ENCODE peak calls at places on chromosomes 6 and 20, in four cellular contexts. Q, L, I and P are unnamed samples.

GRCh38 chr6:63923139-63923739 is 287.6 kb downstream of the PHF3 start:
- DNase-seq in I (peak), L (peak), Q (no peak), P (no peak)

GRCh38 chr6:105179244-105180065 is at the start of gene POPDC3:
- DNase-seq in Q (peak), I (no peak), L (peak), P (no peak)

GRCh38 chr6:151847064-151847463 is 39.6 kb downstream of the ESR1 start:
- DNase-seq in L (no peak), I (no peak), Q (peak), P (no peak)

GRCh38 chr6:106823732-106824351 is 150.7 kb downstream of the CD24 start:
- DNase-seq in I (no peak), L (no peak), Q (peak), P (peak)

GRCh38 chr20:43914697-43915208 is at the start of gene TOX2:
- DNase-seq in Q (peak), L (peak), I (peak), P (no peak)

GRCh38 chr6:45686841-45687569 is 309.3 kb upstream of the SUPT3H start:
- DNase-seq in L (no peak), Q (no peak), I (no peak), P (no peak)

GRCh38 chr20:32152421-32153155 is 43.1 kb downstream of the TM9SF4 start:
- DNase-seq in L (no peak), I (no peak), Q (no peak), P (no peak)

GRCh38 chr6:73451166-73452106 is 661 bp downstream of the CGAS start:
- DNase-seq in I (no peak), L (peak), Q (peak), P (peak)

GRCh38 chr20:17491041-17491440 is 40.1 kb downstream of the BFSP1 start:
- DNase-seq in L (no peak), I (no peak), Q (no peak), P (no peak)

GRCh38 chr6:25504661-25505060 is 147.4 kb upstream of the SCGN start:
- DNase-seq in I (no peak), Q (no peak), L (no peak), P (no peak)

GRCh38 chr20:24943196-24943595 is 5.9 kb upstream of the CST7 start:
- DNase-seq in Q (no peak), L (no peak), I (no peak), P (no peak)

GRCh38 chr6:148448371-148449010 is 105.9 kb downstream of the SASH1 start:
- DNase-seq in L (no peak), I (no peak), Q (no peak), P (no peak)

GRCh38 chr6:55388161-55388560 is 60.9 kb downstream of the GFRAL start:
- DNase-seq in Q (no peak), L (no peak), I (no peak), P (no peak)

DNA sequence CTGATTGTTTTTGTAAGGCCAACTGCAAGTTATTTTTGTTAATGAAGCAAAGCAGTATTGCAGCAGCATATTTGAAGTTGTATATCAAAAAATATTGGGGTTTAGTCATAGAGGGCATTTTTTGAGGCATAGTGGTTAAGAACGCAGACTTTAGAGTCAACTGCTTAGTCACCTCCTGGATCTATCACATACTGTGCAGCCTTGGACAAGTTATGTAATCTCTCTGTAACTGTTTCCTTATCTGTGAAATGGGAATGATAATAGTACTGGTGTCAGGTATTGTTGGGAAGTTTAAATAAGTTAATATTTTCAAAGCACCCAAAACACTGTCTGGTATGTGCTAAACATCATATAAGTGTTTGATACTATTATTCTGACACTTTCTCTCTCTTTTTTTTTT is 27.2 kb upstream of the EFHC1 start:
- DNase-seq in L (no peak), I (no peak), Q (no peak), P (no peak)
- TF ChIP-seq TEAD4 in L (no peak), I (peak), Q (no peak), P (no peak)

GRCh38 chr6:15763364-15763763 is 100.5 kb upstream of the DTNBP1 start:
- DNase-seq in L (no peak), Q (no peak), I (no peak), P (no peak)
- TF ChIP-seq TEAD4 in L (no peak), Q (no peak), I (no peak), P (no peak)

GRCh38 chr20:4074877-4075455 is 59.6 kb upstream of the RNF24 start:
- DNase-seq in Q (no peak), I (peak), L (no peak), P (no peak)

GRCh38 chr20:4071177-4071723 is 55.9 kb upstream of the RNF24 start:
- DNase-seq in Q (no peak), L (no peak), I (no peak), P (no peak)

GRCh38 chr20:4076671-4077070 is 61.3 kb upstream of the RNF24 start:
- DNase-seq in I (no peak), Q (no peak), L (no peak), P (no peak)

GRCh38 chr20:4076033-4076432 is 60.7 kb upstream of the RNF24 start:
- DNase-seq in L (no peak), Q (no peak), I (no peak), P (no peak)

DNA sequence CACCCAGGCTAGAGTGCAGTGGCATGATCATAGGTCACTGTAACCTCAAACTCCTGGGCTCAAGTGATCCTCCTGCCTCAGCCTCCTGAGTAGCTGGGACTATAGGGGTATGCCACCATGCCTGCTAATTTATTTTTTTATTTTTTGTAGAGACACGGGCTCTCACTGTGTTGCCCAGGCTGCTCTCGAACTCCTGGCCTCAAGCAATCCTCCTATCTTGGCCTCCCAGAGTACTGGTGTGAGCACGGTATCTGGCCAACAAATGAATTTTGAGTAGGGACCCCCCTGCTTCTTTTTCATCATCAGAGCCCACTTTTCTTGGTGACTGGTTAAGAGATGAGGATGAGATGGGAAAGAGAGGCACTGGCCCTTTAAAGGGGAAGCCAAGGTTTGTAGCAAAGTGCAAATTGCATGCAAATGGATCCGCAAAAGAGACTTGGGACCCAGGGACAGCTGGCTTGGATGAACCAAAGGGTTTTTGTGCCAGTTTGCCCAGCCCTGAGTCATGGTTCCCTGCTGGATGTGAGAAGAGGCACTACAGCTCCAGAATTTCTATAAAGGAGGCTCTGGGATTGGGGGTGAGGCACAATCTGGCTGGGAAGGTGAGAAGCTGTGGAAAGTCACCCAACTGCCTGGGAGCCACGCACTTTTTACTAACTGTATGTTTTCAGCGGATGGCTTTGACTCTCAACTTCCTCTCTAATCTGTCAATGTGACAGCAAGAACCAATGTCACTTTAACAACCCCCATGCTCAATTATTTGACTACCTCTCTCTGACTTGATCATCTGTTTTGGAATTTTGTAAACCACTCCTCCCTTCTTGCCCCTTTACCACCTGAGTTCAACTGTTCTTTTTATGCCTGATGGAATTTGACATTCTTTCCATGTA is 58.7 kb upstream of the RNF24 start:
- DNase-seq in I (no peak), L (no peak), Q (no peak), P (peak)
- TF ChIP-seq TEAD4 in I (no peak), L (no peak), Q (no peak), P (no peak)

GRCh38 chr6:42820509-42821340 is 38.9 kb downstream of the BICRAL start:
- DNase-seq in I (no peak), Q (no peak), L (peak), P (no peak)
- TF ChIP-seq TEAD4 in I (no peak), Q (no peak), L (no peak), P (no peak)

GRCh38 chr20:60172306-60172984 is 214.2 kb downstream of the CDH26 start:
- DNase-seq in I (no peak), L (no peak), Q (no peak), P (no peak)
- TF ChIP-seq TEAD4 in I (no peak), L (no peak), Q (no peak), P (no peak)

GRCh38 chr6:137738197-137738596 is 128.9 kb upstream of the TNFAIP3 start:
- DNase-seq in Q (no peak), L (no peak), I (no peak), P (no peak)

GRCh38 chr6:137736048-137736846 is 130.8 kb upstream of the TNFAIP3 start:
- DNase-seq in I (no peak), L (no peak), Q (no peak), P (no peak)

GRCh38 chr6:137738931-137739504 is 128.0 kb upstream of the TNFAIP3 start:
- DNase-seq in I (no peak), Q (no peak), L (no peak), P (no peak)

GRCh38 chr6:137734875-137735182 is 132.2 kb upstream of the TNFAIP3 start:
- DNase-seq in Q (no peak), I (no peak), L (no peak), P (no peak)

DNA sequence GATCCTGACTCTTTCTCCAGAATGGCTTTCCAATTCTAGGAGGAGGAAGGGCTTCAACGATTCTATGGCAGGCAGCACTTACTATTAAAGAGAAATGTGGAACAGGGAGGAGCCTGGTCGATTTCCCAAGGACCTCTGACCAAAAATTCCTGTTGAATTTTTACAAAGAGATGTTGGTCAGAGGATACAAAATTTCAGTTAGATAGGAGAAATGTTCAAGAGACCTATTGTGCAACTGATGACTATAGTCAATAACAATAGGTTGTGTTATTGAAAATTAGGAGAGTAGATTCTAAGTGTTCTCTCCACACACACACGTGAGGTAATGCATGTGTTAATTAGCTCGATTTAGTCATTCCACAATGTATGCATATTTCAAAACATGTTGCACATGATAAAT is 130.1 kb upstream of the TNFAIP3 start:
- DNase-seq in Q (no peak), I (no peak), L (no peak), P (no peak)
- TF ChIP-seq TEAD4 in Q (no peak), I (no peak), L (no peak), P (no peak)

DNA sequence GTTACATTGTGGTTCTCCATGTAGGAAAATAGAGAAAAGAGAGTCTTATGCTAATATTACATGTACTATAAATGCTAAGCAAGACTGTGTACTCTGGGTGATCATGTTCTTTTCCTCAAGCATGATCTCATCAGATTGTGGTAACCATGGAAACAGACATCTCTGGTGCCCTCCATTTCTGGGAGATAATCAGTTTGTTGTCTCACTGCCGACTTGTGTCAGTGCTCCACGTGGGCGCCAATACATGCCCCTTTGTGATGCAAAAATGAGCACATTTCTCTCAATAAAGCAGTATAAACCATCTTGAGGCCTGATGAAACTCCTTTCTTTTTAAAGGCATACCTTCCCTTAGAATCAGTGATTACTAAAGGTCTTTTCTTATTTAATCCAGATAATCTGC is 6.0 kb upstream of the TMEM30A start:
- DNase-seq in I (no peak), L (peak), Q (no peak), P (no peak)
- TF ChIP-seq TEAD4 in I (no peak), L (no peak), Q (no peak), P (no peak)